ENCODE peak calls at places on chromosome 12, in four cellular contexts. One of them, this sample, is unnamed. For H3K4me1, the result is how much of the 10 kb centered on the place peaks cover.

GRCh38 chr12:54197037-54197909 is 8.5 kb upstream of the SMUG1 start:
- DNase-seq in A549: no peak
- DNase-seq in stomach: no peak
- DNase-seq in ovary: no peak
- DNase-seq in this sample: no peak

GRCh38 chr12:82554529-82554928 is 132.2 kb upstream of the TMTC2 start:
- DNase-seq in A549: no peak
- DNase-seq in stomach: no peak
- DNase-seq in ovary: no peak
- DNase-seq in this sample: no peak

GRCh38 chr12:19234991-19235876 is 105.7 kb downstream of the PLEKHA5 start:
- DNase-seq in A549: no peak
- DNase-seq in stomach: no peak
- DNase-seq in ovary: no peak
- DNase-seq in this sample: no peak

GRCh38 chr12:100675432-100675831 is 101.9 kb downstream of the GAS2L3 start:
- DNase-seq in A549: no peak
- DNase-seq in stomach: no peak
- DNase-seq in ovary: peak
- DNase-seq in this sample: no peak

GRCh38 chr12:64785816-64786215 is 26.6 kb upstream of the GNS start:
- DNase-seq in A549: no peak
- DNase-seq in stomach: no peak
- DNase-seq in ovary: no peak
- DNase-seq in this sample: no peak

GRCh38 chr12:104667139-104667538 is 210.4 kb downstream of the CHST11 start:
- DNase-seq in A549: no peak
- DNase-seq in stomach: no peak
- DNase-seq in ovary: no peak
- DNase-seq in this sample: no peak

GRCh38 chr12:7441216-7441615 is 2.7 kb downstream of the CD163L1 start:
- DNase-seq in A549: no peak
- DNase-seq in stomach: no peak
- DNase-seq in ovary: no peak
- DNase-seq in this sample: no peak

GRCh38 chr12:124259168-124260066 is 35.5 kb upstream of the RFLNA start:
- DNase-seq in A549: no peak
- DNase-seq in stomach: no peak
- DNase-seq in ovary: no peak
- DNase-seq in this sample: no peak

GRCh38 chr12:130880411-130880885 is 8.6 kb downstream of the RAN start:
- DNase-seq in A549: no peak
- DNase-seq in stomach: no peak
- DNase-seq in ovary: no peak
- DNase-seq in this sample: no peak

GRCh38 chr12:76919388-76920181 is 40.8 kb upstream of the CSRP2 start:
- DNase-seq in A549: no peak
- DNase-seq in stomach: no peak
- DNase-seq in ovary: no peak
- DNase-seq in this sample: no peak

GRCh38 chr12:92596388-92596787 is 106.4 kb upstream of the PLEKHG7 start:
- DNase-seq in A549: no peak
- DNase-seq in stomach: no peak
- DNase-seq in ovary: no peak
- DNase-seq in this sample: no peak

GRCh38 chr12:107558141-107558815 is 127.3 kb upstream of the PWP1 start:
- DNase-seq in A549: no peak
- DNase-seq in stomach: no peak
- DNase-seq in ovary: no peak
- DNase-seq in this sample: no peak

GRCh38 chr12:53495903-53496751 is 3.1 kb downstream of the MAP3K12 start:
- DNase-seq in A549: peak
- DNase-seq in stomach: no peak
- DNase-seq in ovary: peak
- DNase-seq in this sample: peak

GRCh38 chr12:111529424-111530368 is 69.4 kb downstream of the ATXN2 start:
- DNase-seq in A549: peak
- DNase-seq in stomach: peak
- DNase-seq in ovary: no peak
- DNase-seq in this sample: no peak

GRCh38 chr12:110501378-110501721 is 561 bp downstream of the VPS29 start:
- DNase-seq in A549: peak
- DNase-seq in stomach: peak
- DNase-seq in ovary: no peak
- DNase-seq in this sample: no peak

GRCh38 chr12:104057771-104058197 is 6.5 kb upstream of the HCFC2 start:
- DNase-seq in A549: no peak
- DNase-seq in stomach: no peak
- DNase-seq in ovary: no peak
- DNase-seq in this sample: no peak

GRCh38 chr12:89280833-89281533 is 71.3 kb downstream of the DUSP6 start:
- DNase-seq in A549: no peak
- DNase-seq in stomach: no peak
- DNase-seq in ovary: no peak
- DNase-seq in this sample: no peak

GRCh38 chr12:4388662-4389061 is 9.2 kb upstream of the FGF23 start:
- DNase-seq in A549: no peak
- DNase-seq in stomach: no peak
- DNase-seq in ovary: no peak
- DNase-seq in this sample: no peak

GRCh38 chr12:82082476-82082875 is 275.7 kb downstream of the CCDC59 start:
- DNase-seq in A549: no peak
- DNase-seq in stomach: no peak
- DNase-seq in ovary: no peak
- DNase-seq in this sample: no peak

GRCh38 chr12:92421701-92422100 is 276.1 kb upstream of the BTG1 start:
- DNase-seq in A549: no peak
- DNase-seq in stomach: no peak
- DNase-seq in ovary: no peak
- DNase-seq in this sample: no peak

GRCh38 chr12:64258576-64258975 is 36.5 kb upstream of the KICS2 start:
- DNase-seq in A549: no peak
- DNase-seq in stomach: no peak
- DNase-seq in ovary: no peak
- DNase-seq in this sample: no peak

GRCh38 chr12:110165540-110166159 is 41.5 kb downstream of the IFT81 start:
- DNase-seq in A549: no peak
- DNase-seq in stomach: no peak
- DNase-seq in ovary: no peak
- DNase-seq in this sample: no peak

GRCh38 chr12:91361864-91362263 is 179.2 kb upstream of the DCN start:
- DNase-seq in A549: peak
- DNase-seq in stomach: no peak
- DNase-seq in ovary: no peak
- DNase-seq in this sample: no peak

GRCh38 chr12:68960162-68960501 is 27.2 kb upstream of the CPM start:
- DNase-seq in A549: no peak
- DNase-seq in stomach: no peak
- DNase-seq in ovary: no peak
- DNase-seq in this sample: no peak

GRCh38 chr12:54383041-54383609 is 1.4 kb downstream of the ZNF385A start:
- DNase-seq in A549: no peak
- DNase-seq in stomach: no peak
- DNase-seq in ovary: no peak
- DNase-seq in this sample: no peak

GRCh38 chr12:120580787-120581723 is at the start of gene POP5:
- DNase-seq in A549: peak
- DNase-seq in stomach: peak
- DNase-seq in ovary: peak
- DNase-seq in this sample: peak

GRCh38 chr12:107318554-107318803 is 225.1 kb upstream of the CRY1 start:
- DNase-seq in A549: no peak
- DNase-seq in stomach: no peak
- DNase-seq in ovary: no peak
- DNase-seq in this sample: no peak

GRCh38 chr12:46470039-46470627 is 97.6 kb upstream of the SLC38A2 start:
- DNase-seq in A549: no peak
- DNase-seq in stomach: no peak
- DNase-seq in ovary: no peak
- DNase-seq in this sample: no peak

GRCh38 chr12:89999699-90000505 is 291.3 kb upstream of the ATP2B1 start:
- DNase-seq in A549: no peak
- DNase-seq in stomach: no peak
- DNase-seq in ovary: no peak
- DNase-seq in this sample: no peak

GRCh38 chr12:113808095-113808951 is 157.8 kb downstream of the RBM19 start:
- DNase-seq in A549: no peak
- DNase-seq in stomach: no peak
- DNase-seq in ovary: no peak
- DNase-seq in this sample: no peak
- TF ChIP-seq EP300 in A549: no peak
- TF ChIP-seq EP300 in stomach: no peak
- TF ChIP-seq EP300 in ovary: no peak
- TF ChIP-seq EP300 in this sample: no peak

DNA sequence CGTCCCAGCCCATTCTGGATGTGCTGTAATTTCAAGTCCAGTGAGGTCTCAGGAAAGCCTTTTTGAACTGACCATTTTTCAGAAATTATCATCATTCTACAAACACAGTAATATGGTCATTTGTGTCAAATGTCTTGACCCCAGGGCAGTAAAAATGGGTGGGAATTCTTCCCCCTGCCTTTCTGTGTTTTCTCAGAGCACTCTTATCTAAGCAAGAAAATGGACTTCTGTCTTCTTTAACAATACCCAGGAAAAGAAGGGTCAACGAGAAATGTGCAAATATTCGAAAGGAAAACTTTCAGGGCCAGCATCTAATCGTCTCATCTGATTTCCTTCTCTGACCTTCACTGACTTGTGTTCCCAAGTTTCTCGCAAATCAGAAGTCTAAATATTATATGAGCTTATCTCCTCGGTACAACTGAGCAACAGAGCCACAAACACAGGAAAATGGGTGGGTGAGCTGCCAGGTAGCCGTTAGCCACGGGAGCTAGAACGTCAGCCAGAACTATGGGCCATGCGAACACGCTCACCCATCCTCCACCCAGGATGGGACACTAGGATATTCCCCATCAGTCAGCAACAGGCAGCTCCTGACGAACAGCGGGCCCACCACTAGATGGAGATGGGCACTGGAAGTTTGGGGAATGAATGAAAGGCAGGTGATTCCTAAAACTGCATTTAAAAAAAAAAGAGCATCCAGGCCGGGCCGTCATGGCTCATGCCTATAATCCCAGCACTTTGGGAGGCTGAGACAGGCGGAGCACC is 57.1 kb downstream of the VWF start:
- DNase-seq in A549: peak
- DNase-seq in stomach: peak
- DNase-seq in ovary: no peak
- DNase-seq in this sample: no peak
- H3K4me1 ChIP-seq in A549: under half
- H3K4me1 ChIP-seq in stomach: under half
- H3K4me1 ChIP-seq in ovary: under half
- H3K4me1 ChIP-seq in this sample: under half

DNA sequence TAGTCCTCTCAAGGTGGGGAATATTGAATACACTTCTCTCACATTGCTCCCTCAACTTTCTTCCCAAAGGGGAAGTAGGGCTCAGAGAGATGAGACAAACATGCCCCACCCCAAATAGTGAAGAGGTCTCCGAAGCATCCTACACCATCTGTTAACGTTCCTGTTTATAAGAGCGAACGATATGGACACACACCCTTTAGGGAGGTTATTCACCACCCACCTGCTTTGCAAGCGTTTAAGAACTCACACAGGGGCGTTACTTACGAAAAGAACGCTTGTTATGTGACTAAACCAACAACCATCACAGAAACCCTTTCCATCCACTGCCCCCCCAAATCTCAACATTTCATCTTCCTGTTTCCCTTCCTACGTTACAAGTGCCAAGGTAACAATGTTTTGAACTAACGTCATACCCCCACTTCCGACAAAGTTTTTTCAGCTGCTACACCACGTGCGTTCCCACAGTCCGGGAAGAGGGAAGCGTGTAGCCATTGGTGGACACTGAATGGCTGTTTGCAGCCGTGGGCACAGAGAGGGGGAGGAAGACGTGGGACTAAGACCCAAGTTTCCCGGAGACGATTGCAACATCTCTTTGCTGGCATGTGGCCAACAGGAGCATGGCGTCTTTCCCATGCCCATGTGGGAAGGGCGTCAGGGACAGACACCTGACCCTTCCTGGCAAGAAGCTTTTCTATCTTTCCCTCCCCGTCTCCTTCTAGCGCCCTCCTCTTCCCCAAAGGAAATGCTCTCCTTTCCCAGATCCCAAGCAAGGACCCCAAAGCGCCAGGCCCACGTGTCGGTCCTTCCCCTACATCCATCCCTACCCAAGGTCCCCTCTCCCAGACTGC is 1.2 kb downstream of the YBX3 start:
- DNase-seq in A549: peak
- DNase-seq in stomach: peak
- DNase-seq in ovary: peak
- DNase-seq in this sample: peak
- TF ChIP-seq POLR2A in A549: peak
- TF ChIP-seq POLR2A in stomach: no peak
- TF ChIP-seq POLR2A in ovary: peak
- TF ChIP-seq POLR2A in this sample: no peak

GRCh38 chr12:106301611-106302321 is 767 bp upstream of the TCP11L2 start:
- DNase-seq in A549: peak
- DNase-seq in stomach: peak
- DNase-seq in ovary: peak
- DNase-seq in this sample: peak

GRCh38 chr12:106301241-106301610 is 1.3 kb upstream of the TCP11L2 start:
- DNase-seq in A549: no peak
- DNase-seq in stomach: no peak
- DNase-seq in ovary: no peak
- DNase-seq in this sample: no peak

GRCh38 chr12:106303202-106303820 is 778 bp downstream of the TCP11L2 start:
- DNase-seq in A549: peak
- DNase-seq in stomach: peak
- DNase-seq in ovary: peak
- DNase-seq in this sample: peak

GRCh38 chr12:106304001-106304421 is 1.5 kb downstream of the TCP11L2 start:
- DNase-seq in A549: no peak
- DNase-seq in stomach: no peak
- DNase-seq in ovary: no peak
- DNase-seq in this sample: no peak

DNA sequence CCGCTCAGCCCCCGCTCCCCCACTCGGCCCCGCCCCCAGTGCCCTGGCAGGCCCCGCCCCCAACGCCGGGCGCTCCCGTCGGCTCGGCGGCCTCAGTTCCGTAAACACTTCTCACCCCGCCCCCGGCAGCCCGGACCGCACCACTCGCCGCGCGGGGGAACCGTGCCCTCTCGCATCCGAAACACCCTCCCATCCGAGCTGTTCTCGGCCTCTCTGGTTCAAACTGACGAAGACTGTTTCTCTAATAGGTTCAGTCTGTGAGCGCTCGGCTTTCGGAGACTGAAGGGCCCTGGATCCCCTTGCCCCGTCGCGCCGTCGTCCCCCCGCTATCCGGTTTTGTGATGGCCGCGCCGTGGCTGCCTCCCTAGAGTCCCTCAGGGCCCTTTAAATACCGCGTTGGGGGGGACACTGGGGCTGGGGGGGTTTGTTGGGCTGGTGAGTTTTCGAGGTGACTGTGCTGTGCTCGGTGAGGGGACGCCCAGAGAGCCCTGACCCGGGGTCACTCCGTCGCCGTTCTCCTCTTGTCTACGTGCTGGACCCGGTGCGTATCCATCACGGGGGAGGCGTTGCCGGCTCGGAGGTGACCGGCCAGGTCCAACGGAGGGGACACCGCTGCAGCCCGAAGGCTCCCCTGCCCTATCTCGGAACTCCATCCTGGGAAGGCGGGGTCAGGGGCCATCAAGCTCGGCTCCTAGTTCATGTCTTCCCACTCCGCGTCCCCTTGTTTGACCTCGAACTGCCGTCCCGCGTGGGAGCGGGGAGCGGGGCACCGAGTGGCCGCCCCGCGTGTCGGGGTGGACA is at the start of gene TCP11L2:
- DNase-seq in A549: peak
- DNase-seq in stomach: peak
- DNase-seq in ovary: peak
- DNase-seq in this sample: peak
- TF ChIP-seq EP300 in A549: no peak
- TF ChIP-seq EP300 in stomach: no peak
- TF ChIP-seq EP300 in ovary: no peak
- TF ChIP-seq EP300 in this sample: no peak